ENCODE peak calls at places on chromosomes 5 and 9, in ten cellular contexts. N is coronary artery; V is hypothalamus; U is fibroblast of pulmonary artery; G is gastrocnemius medialis; L is COR-L47; A is ELF-1; Y is AG09309; O is T-cell; C is CD8-positive, alpha-beta T cell. D is an unnamed sample.

GRCh38 chr5:14250094-14250777 is 107.1 kb downstream of the TRIO start:
- DNase-seq in N (no peak), V (peak), U (peak), G (peak), L (peak), A (peak), Y (no peak), O (no peak), C (no peak), D (peak)

GRCh38 chr5:108727639-108728565 is 19.8 kb upstream of the FER start:
- DNase-seq in N (peak), V (peak), U (peak), G (peak), L (peak), A (peak), Y (peak), O (peak), C (peak), D (peak)

GRCh38 chr5:140509898-140510297 is 37.6 kb upstream of the EIF4EBP3 start:
- DNase-seq in N (no peak), V (no peak), U (no peak), G (no peak), L (peak), A (no peak), Y (no peak), O (no peak), C (no peak), D (no peak)

GRCh38 chr5:177494356-177495195 is 2.8 kb downstream of the PDLIM7 start:
- DNase-seq in N (peak), V (no peak), U (peak), G (no peak), L (peak), A (peak), Y (no peak), O (no peak), C (peak), D (peak)

GRCh38 chr5:102152906-102153787 is 142.9 kb downstream of the SLCO4C1 start:
- DNase-seq in N (no peak), V (no peak), U (peak), G (no peak), L (peak), A (peak), Y (no peak), O (no peak), C (no peak), D (peak)

GRCh38 chr5:157708866-157709265 is 22.4 kb upstream of the THG1L start:
- DNase-seq in N (no peak), V (no peak), U (peak), G (no peak), L (no peak), A (no peak), Y (no peak), O (no peak), C (no peak), D (no peak)

GRCh38 chr9:101421653-101422065 is 13.9 kb downstream of the ALDOB start:
- DNase-seq in N (no peak), V (no peak), U (no peak), G (no peak), L (no peak), A (no peak), Y (no peak), O (no peak), C (no peak), D (peak)

GRCh38 chr9:111096051-111096450 is 57.8 kb upstream of the LPAR1 start:
- DNase-seq in N (no peak), V (no peak), U (no peak), G (no peak), L (no peak), A (peak), Y (no peak), O (no peak), C (no peak), D (no peak)

GRCh38 chr9:34187891-34188240 is 9.0 kb downstream of the UBAP1 start:
- DNase-seq in N (no peak), V (no peak), U (no peak), G (no peak), L (no peak), A (no peak), Y (no peak), O (no peak), C (no peak), D (no peak)

GRCh38 chr5:67095346-67095871 is 101.2 kb downstream of the CD180 start:
- DNase-seq in N (peak), V (no peak), U (peak), G (peak), L (no peak), A (peak), Y (no peak), O (no peak), C (no peak), D (peak)

GRCh38 chr5:71461360-71461759 is 5.9 kb downstream of the BDP1 start:
- DNase-seq in N (no peak), V (no peak), U (no peak), G (no peak), L (no peak), A (no peak), Y (no peak), O (no peak), C (no peak), D (no peak)

GRCh38 chr9:127051881-127052595 is 70.4 kb downstream of the ANGPTL2 start:
- DNase-seq in N (no peak), V (no peak), U (no peak), G (no peak), L (no peak), A (no peak), Y (no peak), O (no peak), C (no peak), D (no peak)

GRCh38 chr9:14004110-14004509 is 309.8 kb downstream of the NFIB start:
- DNase-seq in N (no peak), V (no peak), U (no peak), G (no peak), L (no peak), A (no peak), Y (no peak), O (no peak), C (no peak), D (no peak)

GRCh38 chr9:107243757-107244156 is 39.3 kb upstream of the RAD23B start:
- DNase-seq in N (no peak), V (no peak), U (peak), G (no peak), L (no peak), A (peak), Y (no peak), O (no peak), C (peak), D (peak)

GRCh38 chr9:129763235-129763917 is 10.5 kb upstream of the PTGES start:
- DNase-seq in N (no peak), V (no peak), U (peak), G (no peak), L (no peak), A (no peak), Y (peak), O (no peak), C (no peak), D (peak)

GRCh38 chr5:9715891-9716335 is 85.8 kb upstream of the TAS2R1 start:
- DNase-seq in N (no peak), V (no peak), U (peak), G (no peak), L (no peak), A (peak), Y (no peak), O (no peak), C (no peak), D (peak)

D was measured in brain microvascular endothelial cell.